ENCODE peak calls at places on chromosomes 3 and 15, in four cellular contexts. U is IMR-90, N is H9, T is mesenchymal stem cell. V is an unnamed sample. For H3K4me1, the result is how much of the 10 kb centered on the place peaks cover.

GRCh38 chr3:141812091-141812490 is 48.9 kb downstream of the GRK7 start:
- DNase-seq in U (no peak), N (no peak), T (no peak), V (no peak)

GRCh38 chr15:34793071-34793470 is 2.3 kb downstream of the ACTC1 start:
- DNase-seq in U (no peak), N (no peak), T (no peak), V (no peak)

GRCh38 chr3:161273589-161274218 is 52.6 kb downstream of the NMD3 start:
- DNase-seq in U (peak), N (no peak), T (peak), V (peak)

GRCh38 chr3:56323986-56324420 is 144.3 kb downstream of the ERC2 start:
- DNase-seq in U (peak), N (no peak), T (peak), V (no peak)

GRCh38 chr3:52056521-52056967 is at the start of gene DUSP7:
- DNase-seq in U (peak), N (peak), T (peak), V (peak)

GRCh38 chr3:66386925-66387650 is 113.7 kb downstream of the LRIG1 start:
- DNase-seq in U (peak), N (no peak), T (peak), V (peak)

GRCh38 chr15:77609558-77609957 is 23.2 kb downstream of the LINGO1 start:
- DNase-seq in U (no peak), N (no peak), T (no peak), V (no peak)

GRCh38 chr3:113271594-113272368 is 60.4 kb downstream of the BOC start:
- DNase-seq in U (no peak), N (no peak), T (no peak), V (no peak)

GRCh38 chr3:58659051-58659675 is 7.4 kb downstream of the FAM3D start:
- DNase-seq in U (peak), N (peak), T (peak), V (no peak)

GRCh38 chr3:56986347-56986746 is 74.1 kb upstream of the SPATA12 start:
- DNase-seq in U (no peak), N (no peak), T (no peak), V (no peak)

GRCh38 chr15:88803241-88803919 is at the start of gene ACAN:
- DNase-seq in U (no peak), N (peak), T (no peak), V (no peak)

GRCh38 chr3:99960123-99960878 is 142.6 kb downstream of the CMSS1 start:
- DNase-seq in U (no peak), N (no peak), T (no peak), V (no peak)

GRCh38 chr3:194208701-194209100 is 72.8 kb downstream of the HES1 start:
- DNase-seq in U (no peak), N (no peak), T (no peak), V (no peak)
- H3K4me1 ChIP-seq in U (under half), N (under half), T (under half), V (under half)

GRCh38 chr15:42385980-42386695 is 26.8 kb downstream of the CAPN3 start:
- DNase-seq in U (peak), N (peak), T (peak), V (no peak)

GRCh38 chr15:42387603-42388002 is 28.3 kb downstream of the CAPN3 start:
- DNase-seq in U (no peak), N (no peak), T (no peak), V (no peak)

GRCh38 chr15:42384597-42384996 is 25.3 kb downstream of the CAPN3 start:
- DNase-seq in U (no peak), N (peak), T (no peak), V (no peak)

GRCh38 chr15:42385206-42385979 is 26.1 kb downstream of the CAPN3 start:
- DNase-seq in U (peak), N (peak), T (peak), V (no peak)
- H2BK5ac ChIP-seq in U (no peak), N (no peak), T (no peak), V (no peak)

DNA sequence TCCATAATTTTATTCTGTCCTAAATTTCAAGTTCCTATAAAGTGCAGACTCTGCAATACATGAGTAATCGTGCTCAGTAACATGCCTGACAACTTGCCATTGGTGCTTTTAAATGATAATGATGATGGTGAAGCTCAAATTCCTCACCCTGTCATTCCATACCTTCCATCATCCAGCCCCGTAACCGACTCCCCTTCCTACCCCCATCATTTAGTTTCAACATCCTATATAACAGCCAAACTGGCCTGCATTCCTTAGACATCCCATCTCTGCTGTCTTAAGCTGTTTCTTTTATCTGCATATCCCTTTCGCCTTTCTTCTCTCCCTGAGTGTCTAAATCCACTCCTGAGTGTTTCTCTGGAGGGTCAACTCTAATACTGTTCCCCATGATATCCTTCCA is 67.2 kb upstream of the DLG1 start:
- DNase-seq in U (no peak), N (no peak), T (no peak), V (peak)
- H3K4me1 ChIP-seq in U (under half), N (under half), T (under half), V (under half)

GRCh38 chr3:150220041-150220440 is 188.1 kb upstream of the TSC22D2 start:
- DNase-seq in U (no peak), N (no peak), T (no peak), V (no peak)

GRCh38 chr3:150222646-150223045 is 185.5 kb upstream of the TSC22D2 start:
- DNase-seq in U (no peak), N (no peak), T (no peak), V (no peak)

GRCh38 chr3:150218841-150219240 is 189.3 kb upstream of the TSC22D2 start:
- DNase-seq in U (no peak), N (no peak), T (no peak), V (no peak)

GRCh38 chr3:150222190-150222548 is 185.9 kb upstream of the TSC22D2 start:
- DNase-seq in U (no peak), N (no peak), T (no peak), V (no peak)

DNA sequence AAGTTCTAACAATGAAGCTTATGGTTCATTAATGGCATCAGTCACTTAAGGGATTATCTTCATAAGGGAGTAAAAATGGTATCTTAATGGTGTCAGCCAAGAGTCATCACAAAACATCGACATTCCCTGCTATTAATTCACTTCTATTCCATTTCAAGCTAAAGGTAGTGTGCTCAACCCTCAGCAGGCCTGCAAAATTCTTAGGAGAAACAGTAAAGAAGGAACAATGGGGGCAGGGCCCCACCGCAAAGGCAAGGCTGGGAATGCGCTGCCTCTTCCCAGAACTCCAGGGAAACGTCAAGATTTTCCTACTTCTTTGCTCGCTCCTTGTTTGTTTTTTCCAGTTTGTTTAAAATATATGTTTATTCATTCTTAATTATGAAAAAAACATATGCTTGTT is 187.3 kb upstream of the TSC22D2 start:
- DNase-seq in U (no peak), N (no peak), T (peak), V (no peak)
- H2BK5ac ChIP-seq in U (no peak), N (no peak), T (no peak), V (no peak)

V was measured in trophoblast cell.